ENCODE peak calls at places on chromosomes 6 and 20, in nine cellular contexts. W is ovary; K is H7; R is adipocyte; A is hepatocyte; C is pancreas; G is CD8-positive, alpha-beta memory T cell; Z is mesenchymal stem cell; Y is heart right ventricle. F is an unnamed sample. For H3K27me3, the result is how much of the 10 kb centered on the place peaks cover.

GRCh38 chr6:138538390-138539031 is 39.2 kb upstream of the NHSL1 start:
- DNase-seq in W (no peak), K (no peak), R (peak), A (no peak), C (no peak), G (no peak), Z (peak), Y (peak), F (no peak)

GRCh38 chr6:165811512-165811911 is 148.5 kb upstream of the PDE10A start:
- DNase-seq in W (no peak), K (no peak), R (no peak), A (no peak), C (no peak), G (no peak), Z (no peak), Y (no peak), F (no peak)

GRCh38 chr6:158220786-158221442 is 52.8 kb downstream of the GTF2H5 start:
- DNase-seq in W (peak), K (peak), R (peak), A (peak), C (peak), G (peak), Z (peak), Y (peak), F (peak)

GRCh38 chr6:4049246-4049645 is 29.7 kb downstream of the FAM217A start:
- DNase-seq in W (no peak), K (no peak), R (no peak), A (no peak), C (no peak), G (no peak), Z (no peak), Y (no peak), F (no peak)

GRCh38 chr6:53257533-53257932 is 91.2 kb downstream of the ELOVL5 start:
- DNase-seq in W (no peak), K (no peak), R (no peak), A (no peak), C (no peak), G (no peak), Z (no peak), Y (no peak), F (no peak)

GRCh38 chr20:61797971-61798411 is 267.7 kb downstream of the TAF4 start:
- DNase-seq in W (no peak), K (no peak), R (no peak), A (no peak), C (no peak), G (no peak), Z (no peak), Y (no peak), F (no peak)

GRCh38 chr6:710601-711571 is 17.9 kb upstream of the EXOC2 start:
- DNase-seq in W (peak), K (peak), R (peak), A (peak), C (peak), G (peak), Z (peak), Y (peak), F (peak)

GRCh38 chr6:5302220-5302946 is 41.1 kb downstream of the FARS2 start:
- DNase-seq in W (peak), K (no peak), R (no peak), A (no peak), C (no peak), G (no peak), Z (no peak), Y (no peak), F (no peak)

GRCh38 chr6:11374036-11375010 is 141.9 kb upstream of the NEDD9 start:
- DNase-seq in W (no peak), K (no peak), R (no peak), A (no peak), C (no peak), G (no peak), Z (no peak), Y (no peak), F (no peak)

GRCh38 chr6:125662301-125662700 is 87.1 kb upstream of the HEY2 start:
- DNase-seq in W (no peak), K (no peak), R (peak), A (no peak), C (no peak), G (no peak), Z (no peak), Y (no peak), F (no peak)

GRCh38 chr6:84278311-84278710 is 50.9 kb upstream of the CEP162 start:
- DNase-seq in W (no peak), K (no peak), R (no peak), A (no peak), C (no peak), G (no peak), Z (no peak), Y (no peak), F (no peak)

GRCh38 chr6:28587011-28587745 is 61.5 kb downstream of the GPX5 start:
- DNase-seq in W (peak), K (peak), R (peak), A (peak), C (peak), G (peak), Z (peak), Y (peak), F (peak)

GRCh38 chr6:215335-216034 is 76.8 kb upstream of the DUSP22 start:
- DNase-seq in W (peak), K (no peak), R (no peak), A (no peak), C (no peak), G (no peak), Z (no peak), Y (no peak), F (no peak)

GRCh38 chr6:107493158-107494057 is 3.5 kb downstream of the SOBP start:
- DNase-seq in W (no peak), K (peak), R (peak), A (peak), C (no peak), G (no peak), Z (peak), Y (peak), F (peak)

GRCh38 chr6:161038229-161039003 is 46.8 kb downstream of the MAP3K4 start:
- DNase-seq in W (peak), K (no peak), R (peak), A (no peak), C (no peak), G (no peak), Z (peak), Y (peak), F (peak)

GRCh38 chr6:7765575-7766325 is 39.9 kb downstream of the BMP6 start:
- DNase-seq in W (no peak), K (no peak), R (peak), A (no peak), C (no peak), G (no peak), Z (no peak), Y (no peak), F (no peak)

GRCh38 chr6:134074151-134074712 is 21.8 kb upstream of the SLC2A12 start:
- DNase-seq in W (no peak), K (peak), R (no peak), A (no peak), C (no peak), G (no peak), Z (no peak), Y (peak), F (no peak)

GRCh38 chr6:135624402-135625297 is 127.1 kb upstream of the AHI1 start:
- DNase-seq in W (no peak), K (no peak), R (peak), A (no peak), C (no peak), G (no peak), Z (peak), Y (no peak), F (no peak)

GRCh38 chr6:3825851-3826581 is 23.2 kb upstream of the FAM50B start:
- DNase-seq in W (peak), K (no peak), R (peak), A (peak), C (peak), G (no peak), Z (peak), Y (peak), F (peak)

GRCh38 chr20:47318596-47319516 is 37.6 kb downstream of the ZMYND8 start:
- DNase-seq in W (peak), K (peak), R (peak), A (peak), C (peak), G (peak), Z (peak), Y (peak), F (peak)

GRCh38 chr20:44802702-44803101 is 7.6 kb downstream of the RIMS4 start:
- DNase-seq in W (no peak), K (no peak), R (no peak), A (no peak), C (no peak), G (no peak), Z (no peak), Y (no peak), F (no peak)

GRCh38 chr20:32674362-32674789 is 635 bp upstream of the C20orf203 start:
- DNase-seq in W (no peak), K (peak), R (peak), A (peak), C (no peak), G (peak), Z (peak), Y (no peak), F (peak)

GRCh38 chr6:143673638-143674037 is 4.1 kb upstream of the PHACTR2 start:
- DNase-seq in W (no peak), K (peak), R (peak), A (peak), C (no peak), G (no peak), Z (peak), Y (no peak), F (peak)

GRCh38 chr6:69976591-69977090 is 110.3 kb downstream of the COL19A1 start:
- DNase-seq in W (no peak), K (no peak), R (no peak), A (no peak), C (no peak), G (no peak), Z (no peak), Y (no peak), F (no peak)

GRCh38 chr6:149317656-149318571 is at the start of gene TAB2:
- DNase-seq in W (peak), K (peak), R (peak), A (peak), C (no peak), G (peak), Z (peak), Y (peak), F (peak)

GRCh38 chr6:16540804-16541752 is 220.2 kb downstream of the ATXN1 start:
- DNase-seq in W (no peak), K (no peak), R (no peak), A (no peak), C (no peak), G (no peak), Z (no peak), Y (peak), F (no peak)

GRCh38 chr20:63416631-63417030 is 55.5 kb upstream of the CHRNA4 start:
- DNase-seq in W (no peak), K (no peak), R (no peak), A (no peak), C (no peak), G (no peak), Z (no peak), Y (no peak), F (no peak)

GRCh38 chr20:50436696-50437095 is 73.5 kb upstream of the PTPN1 start:
- DNase-seq in W (no peak), K (no peak), R (no peak), A (no peak), C (no peak), G (no peak), Z (no peak), Y (no peak), F (no peak)

GRCh38 chr6:79946773-79947190 is 571 bp downstream of the ELOVL4 start:
- DNase-seq in W (peak), K (peak), R (peak), A (peak), C (no peak), G (peak), Z (peak), Y (no peak), F (peak)

GRCh38 chr20:10671221-10671849 is 2.5 kb downstream of the JAG1 start:
- DNase-seq in W (peak), K (peak), R (peak), A (peak), C (peak), G (no peak), Z (peak), Y (peak), F (peak)

GRCh38 chr6:26431258-26432162 is 8.8 kb upstream of the BTN3A3 start:
- DNase-seq in W (no peak), K (no peak), R (peak), A (no peak), C (no peak), G (no peak), Z (no peak), Y (no peak), F (no peak)

GRCh38 chr6:161082215-161082614 is 90.6 kb downstream of the MAP3K4 start:
- DNase-seq in W (no peak), K (no peak), R (no peak), A (no peak), C (no peak), G (no peak), Z (no peak), Y (no peak), F (no peak)

GRCh38 chr6:164926686-164927085 is 382.7 kb downstream of the C6orf118 start:
- DNase-seq in W (no peak), K (no peak), R (no peak), A (no peak), C (no peak), G (no peak), Z (no peak), Y (no peak), F (no peak)

GRCh38 chr20:40689100-40689942 is at the start of gene MAFB:
- DNase-seq in W (peak), K (peak), R (peak), A (peak), C (peak), G (no peak), Z (peak), Y (peak), F (peak)

GRCh38 chr6:83592770-83593394 is 80.5 kb downstream of the PRSS35 start:
- DNase-seq in W (no peak), K (peak), R (no peak), A (peak), C (no peak), G (no peak), Z (peak), Y (no peak), F (no peak)

GRCh38 chr6:18302561-18303439 is 38.5 kb upstream of the DEK start:
- DNase-seq in W (no peak), K (peak), R (no peak), A (no peak), C (no peak), G (no peak), Z (no peak), Y (no peak), F (no peak)

GRCh38 chr6:169160091-169160854 is 93.4 kb downstream of the THBS2 start:
- DNase-seq in W (peak), K (no peak), R (no peak), A (no peak), C (no peak), G (no peak), Z (no peak), Y (no peak), F (no peak)

GRCh38 chr6:86581833-86582232 is 355.5 kb upstream of the HTR1E start:
- DNase-seq in W (no peak), K (no peak), R (no peak), A (no peak), C (no peak), G (no peak), Z (no peak), Y (no peak), F (no peak)

GRCh38 chr6:147216915-147217314 is 12.7 kb downstream of the STXBP5 start:
- DNase-seq in W (no peak), K (no peak), R (no peak), A (no peak), C (no peak), G (no peak), Z (peak), Y (no peak), F (no peak)

DNA sequence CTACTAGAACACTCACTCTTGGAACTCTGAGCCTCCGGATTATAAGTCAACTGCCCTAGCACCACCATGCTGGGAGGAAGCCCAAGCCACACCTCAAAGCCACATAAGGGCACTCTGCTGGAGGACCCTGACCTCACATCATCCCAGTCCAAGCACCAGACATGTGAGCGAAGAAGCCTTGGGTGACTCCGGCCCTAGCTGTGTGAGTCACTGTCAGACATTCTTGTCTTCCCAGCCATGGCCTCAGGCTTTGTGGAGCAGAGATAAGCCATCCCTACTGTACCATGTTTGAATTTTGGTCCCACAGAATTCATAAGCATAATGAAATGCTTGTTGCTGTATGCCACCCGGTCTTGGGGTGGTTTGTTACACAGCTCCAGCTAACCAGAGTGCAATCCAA is 247.7 kb downstream of the SOD2 start:
- DNase-seq in W (no peak), K (no peak), R (no peak), A (no peak), C (no peak), G (no peak), Z (no peak), Y (no peak), F (no peak)
- H3K27me3 ChIP-seq in W (under half), K (under half), R (under half), A (under half), C (under half), G (under half), Z (under half), Y (under half), F (under half)

GRCh38 chr6:166951670-166952060 is 4.7 kb downstream of the RNASET2 start:
- DNase-seq in W (no peak), K (no peak), R (no peak), A (no peak), C (no peak), G (no peak), Z (no peak), Y (no peak), F (no peak)

GRCh38 chr6:166952567-166953464 is 3.5 kb downstream of the RNASET2 start:
- DNase-seq in W (no peak), K (no peak), R (no peak), A (no peak), C (no peak), G (no peak), Z (no peak), Y (no peak), F (no peak)

GRCh38 chr6:166949533-166950442 is 6.6 kb downstream of the RNASET2 start:
- DNase-seq in W (no peak), K (no peak), R (peak), A (no peak), C (no peak), G (no peak), Z (no peak), Y (no peak), F (no peak)

GRCh38 chr6:166952122-166952521 is 4.2 kb downstream of the RNASET2 start:
- DNase-seq in W (no peak), K (no peak), R (no peak), A (no peak), C (no peak), G (no peak), Z (no peak), Y (no peak), F (no peak)

GRCh38 chr6:166950443-166950821 is 5.9 kb downstream of the RNASET2 start:
- DNase-seq in W (no peak), K (no peak), R (no peak), A (no peak), C (no peak), G (no peak), Z (no peak), Y (no peak), F (no peak)
- H3K4me3 ChIP-seq in W (no peak), K (no peak), R (no peak), A (no peak), C (no peak), G (peak), Z (peak), Y (peak), F (no peak)

DNA sequence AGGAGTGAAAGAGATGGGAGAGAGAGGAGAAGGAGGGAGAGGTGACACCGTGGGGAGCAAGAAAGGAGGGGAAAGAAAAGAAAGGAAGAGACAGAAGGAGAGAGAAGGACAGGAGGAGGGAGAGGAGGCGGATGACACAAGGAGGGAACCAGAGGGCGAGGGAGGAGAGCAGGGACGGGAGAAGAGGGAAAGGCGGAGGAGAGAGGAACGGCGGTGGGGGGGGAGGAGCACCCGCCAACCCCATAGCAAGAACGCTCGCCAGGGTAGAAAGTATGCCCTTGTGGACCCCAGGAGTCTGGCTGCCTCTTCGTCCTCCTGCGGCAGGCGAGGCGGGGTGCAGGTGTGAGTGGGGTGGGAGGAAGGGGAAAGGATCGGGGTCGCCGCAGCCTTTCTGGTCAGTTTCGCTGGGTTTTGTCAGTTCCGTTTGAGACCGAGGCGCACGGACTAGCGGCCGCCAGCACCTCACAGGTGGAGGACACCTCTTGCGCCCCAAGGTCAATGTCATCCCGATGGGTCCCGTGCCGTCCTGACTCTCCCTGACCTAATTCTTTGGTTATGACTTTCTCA is 4.4 kb upstream of the INSM1 start:
- DNase-seq in W (no peak), K (peak), R (no peak), A (no peak), C (peak), G (no peak), Z (no peak), Y (no peak), F (no peak)
- H3K27me3 ChIP-seq in W (under half), K (half or more), R (half or more), A (half or more), C (under half), G (under half), Z (half or more), Y (half or more), F (under half)

GRCh38 chr6:35686441-35686840 is 2.3 kb downstream of the FKBP5 start:
- DNase-seq in W (no peak), K (no peak), R (no peak), A (no peak), C (no peak), G (no peak), Z (no peak), Y (no peak), F (no peak)
- H3K4me3 ChIP-seq in W (peak), K (no peak), R (peak), A (peak), C (peak), G (peak), Z (no peak), Y (peak), F (no peak)

F was measured in SJCRH30.